ENCODE peak calls at places on chromosomes 7 and 10, in five cellular contexts. B, X, L, Y and K are unnamed samples.

GRCh38 chr7:82164813-82165212 is 278.8 kb downstream of the CACNA2D1 start:
- DNase-seq in B (no peak), X (peak; percentile 40), L (no peak), Y (peak; percentile 35), K (no peak)

GRCh38 chr10:34936061-34936460 is 121.0 kb upstream of the PARD3 start:
- DNase-seq in B (no peak), X (no peak), L (no peak), Y (no peak), K (no peak)

GRCh38 chr7:74194686-74195085 is 15.1 kb upstream of the LAT2 start:
- DNase-seq in B (no peak), X (no peak), L (no peak), Y (no peak), K (no peak)

GRCh38 chr10:61284222-61284890 is 168.8 kb downstream of the TMEM26 start:
- DNase-seq in B (no peak), X (peak; percentile 52), L (peak; percentile 15), Y (no peak), K (peak; percentile 16)

GRCh38 chr7:15709978-15710377 is 23.5 kb upstream of the MEOX2 start:
- DNase-seq in B (no peak), X (no peak), L (no peak), Y (no peak), K (no peak)

GRCh38 chr7:81112731-81113130 is 193.9 kb upstream of the SEMA3C start:
- DNase-seq in B (no peak), X (no peak), L (no peak), Y (no peak), K (no peak)

GRCh38 chr10:115829501-115830215 is 443.3 kb downstream of the GFRA1 start:
- DNase-seq in B (no peak), X (no peak), L (no peak), Y (no peak), K (no peak)

GRCh38 chr10:73931767-73932624 is 21.1 kb downstream of the PLAU start:
- DNase-seq in B (no peak), X (no peak), L (no peak), Y (no peak), K (peak; percentile 94)

GRCh38 chr7:81484266-81484665 is 285.6 kb downstream of the HGF start:
- DNase-seq in B (no peak), X (no peak), L (peak; percentile 30), Y (peak; percentile 63), K (no peak)

GRCh38 chr10:34739915-34740314 is 75.2 kb downstream of the PARD3 start:
- DNase-seq in B (peak; percentile 54), X (peak; percentile 83), L (peak; percentile 71), Y (peak; percentile 55), K (peak; percentile 60)

GRCh38 chr7:91634485-91635177 is 245.9 kb downstream of the MTERF1 start:
- DNase-seq in B (no peak), X (no peak), L (no peak), Y (no peak), K (no peak)

GRCh38 chr10:59362991-59363390 is 642 bp upstream of the FAM13C start:
- DNase-seq in B (peak; percentile 55), X (no peak), L (peak; percentile 62), Y (peak; percentile 57), K (peak; percentile 49)

GRCh38 chr7:85765698-85766298 is 578.9 kb upstream of the SEMA3D start:
- DNase-seq in B (peak; percentile 48), X (no peak), L (peak; percentile 16), Y (no peak), K (no peak)

GRCh38 chr10:58544135-58544534 is 31.5 kb downstream of the BICC1 start:
- DNase-seq in B (no peak), X (no peak), L (no peak), Y (no peak), K (no peak)

GRCh38 chr7:30899630-30900029 is 12.0 kb upstream of the AQP1 start:
- DNase-seq in B (no peak), X (no peak), L (no peak), Y (no peak), K (no peak)

GRCh38 chr7:142927085-142927745 is 6.3 kb downstream of the TRPV5 start:
- DNase-seq in B (no peak), X (no peak), L (no peak), Y (no peak), K (no peak)

GRCh38 chr7:103766630-103767029 is 222.8 kb downstream of the RELN start:
- DNase-seq in B (no peak), X (no peak), L (no peak), Y (no peak), K (no peak)

GRCh38 chr10:91162495-91163268 is 57.8 kb upstream of the PCGF5 start:
- DNase-seq in B (peak; percentile 86), X (no peak), L (peak; percentile 74), Y (peak; percentile 86), K (peak; percentile 42)

GRCh38 chr10:119502214-119502613 is 40.3 kb downstream of the RGS10 start:
- DNase-seq in B (no peak), X (no peak), L (peak; percentile 24), Y (no peak), K (no peak)

GRCh38 chr10:86747796-86748581 is 8.4 kb upstream of the BMPR1A start:
- DNase-seq in B (no peak), X (no peak), L (no peak), Y (no peak), K (no peak)

GRCh38 chr10:74888947-74889661 is 62.7 kb downstream of the KAT6B start:
- DNase-seq in B (no peak), X (no peak), L (no peak), Y (no peak), K (peak; percentile 26)

GRCh38 chr10:70376436-70377378 is 5.7 kb downstream of the LRRC20 start:
- DNase-seq in B (no peak), X (no peak), L (no peak), Y (no peak), K (no peak)

GRCh38 chr7:16989883-16990413 is 108.2 kb upstream of the AGR3 start:
- DNase-seq in B (peak; percentile 47), X (peak; percentile 42), L (no peak), Y (peak; percentile 47), K (peak; percentile 95)

GRCh38 chr7:81244213-81244612 is 325.4 kb upstream of the SEMA3C start:
- DNase-seq in B (no peak), X (peak; percentile 12), L (no peak), Y (no peak), K (no peak)

GRCh38 chr7:158973440-158973839 is 117.1 kb downstream of the DYNC2I1 start:
- DNase-seq in B (peak; percentile 52), X (no peak), L (peak; percentile 46), Y (no peak), K (peak; percentile 60)

DNA sequence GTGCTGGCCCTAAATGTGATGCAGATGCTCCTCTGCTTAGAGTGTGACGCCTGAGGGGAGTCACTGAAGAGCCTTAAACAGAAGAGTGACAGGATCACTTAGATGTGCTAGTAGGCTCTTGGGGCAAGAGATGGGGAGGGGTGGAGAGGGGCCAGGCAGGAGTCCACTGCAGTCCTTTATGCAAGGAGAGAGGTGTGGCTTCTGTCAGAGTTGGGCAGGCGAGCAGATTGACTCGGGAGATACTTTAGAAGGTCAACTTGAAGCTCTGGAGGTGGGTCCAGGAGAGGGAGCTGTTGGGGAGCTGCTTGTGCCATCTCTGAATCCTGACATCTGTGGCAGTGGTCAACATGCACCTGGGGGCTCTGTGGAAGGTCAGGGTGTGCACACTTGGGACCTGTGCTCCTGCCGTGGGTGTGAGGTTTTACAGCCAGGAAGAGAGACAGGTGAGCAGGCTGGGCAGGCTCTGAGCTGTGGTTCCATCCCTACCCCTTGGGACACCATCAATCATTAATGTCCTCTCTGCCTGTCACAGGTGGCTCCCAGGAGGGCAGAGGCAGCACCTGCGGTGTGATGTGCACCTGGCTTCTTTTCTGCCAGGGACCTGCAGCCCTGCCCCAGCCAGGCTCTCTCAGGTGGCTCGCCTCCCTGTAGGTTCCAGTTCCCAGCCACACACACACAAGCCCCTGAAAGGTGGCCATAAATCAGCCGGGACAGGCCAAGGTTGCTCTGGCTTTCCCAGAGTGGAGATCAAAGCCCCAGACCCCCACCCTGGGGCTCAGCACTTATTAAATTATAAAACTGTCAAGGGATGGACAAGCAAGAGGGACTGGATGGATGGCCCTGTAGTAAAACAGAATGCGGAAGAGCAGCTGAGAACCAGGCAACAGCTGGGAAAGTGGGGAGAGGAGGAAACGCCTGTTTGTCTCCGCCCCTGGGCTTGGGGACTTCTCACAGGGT is 14.0 kb downstream of the NEURL1 start:
- DNase-seq in B (no peak), X (no peak), L (peak; percentile 74), Y (no peak), K (no peak)
- TF ChIP-seq CTCF in B (no peak), X (no peak), L (no peak), Y (no peak), K (no peak)

DNA sequence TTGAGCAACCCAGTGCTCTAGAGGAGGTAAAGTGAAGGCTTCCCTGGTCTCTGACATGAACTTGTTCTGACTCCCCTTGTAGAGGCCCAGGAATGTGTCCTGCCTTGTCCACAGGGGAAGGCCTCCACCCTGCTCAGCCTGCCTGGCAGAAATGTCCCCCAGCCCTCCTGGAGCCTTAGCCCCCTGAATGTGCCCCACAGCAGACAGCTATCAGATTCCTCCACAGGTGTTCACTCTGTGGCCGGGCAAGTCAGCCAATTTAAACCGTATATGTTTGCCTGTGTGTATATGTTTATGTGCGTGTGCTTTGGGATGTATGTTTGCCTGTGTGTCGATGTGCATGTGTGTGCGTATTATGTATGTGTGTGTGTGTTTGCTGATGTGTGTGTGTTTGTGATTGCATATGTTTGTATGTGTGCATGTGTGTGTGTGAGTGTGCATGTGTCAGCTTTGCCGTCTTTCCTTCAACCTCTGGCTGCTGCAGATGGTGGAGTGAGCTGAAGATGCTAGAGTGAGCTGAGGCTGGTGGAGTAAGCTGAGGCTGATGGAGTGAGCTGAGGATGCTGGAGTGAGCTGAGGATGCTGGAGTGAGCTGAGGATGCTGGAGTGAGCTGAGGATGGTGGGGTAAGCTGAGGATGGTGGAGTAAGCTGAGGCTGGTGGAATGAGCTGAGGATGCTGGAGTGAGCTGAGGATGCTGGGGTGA is 68.9 kb upstream of the ANTXRL start:
- DNase-seq in B (no peak), X (no peak), L (no peak), Y (no peak), K (no peak)
- TF ChIP-seq CTCF in B (no peak), X (no peak), L (no peak), Y (no peak), K (no peak)

DNA sequence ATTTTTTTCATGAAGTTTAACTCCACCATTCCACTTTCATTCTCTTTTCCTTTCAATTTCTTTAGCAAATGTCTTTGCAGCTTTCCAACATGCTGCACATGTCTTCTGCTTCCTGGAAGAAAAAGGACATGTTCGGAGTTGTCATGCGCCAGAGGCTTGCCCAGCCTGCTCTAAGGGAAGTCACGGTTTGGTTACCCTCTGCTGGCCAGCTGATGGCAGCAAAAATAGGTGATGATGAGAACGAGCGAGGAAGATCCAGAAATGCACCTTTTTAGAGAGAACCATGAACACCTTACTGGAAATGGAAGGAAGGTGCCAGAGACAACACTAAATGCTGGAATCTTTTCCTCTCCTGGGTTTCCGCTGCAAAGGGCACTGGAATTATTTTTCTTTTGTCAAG is 4.9 kb upstream of the ZSCAN21 start:
- DNase-seq in B (no peak), X (no peak), L (no peak), Y (no peak), K (no peak)
- TF ChIP-seq CTCF in B (peak; percentile 33), X (no peak), L (no peak), Y (no peak), K (no peak)

DNA sequence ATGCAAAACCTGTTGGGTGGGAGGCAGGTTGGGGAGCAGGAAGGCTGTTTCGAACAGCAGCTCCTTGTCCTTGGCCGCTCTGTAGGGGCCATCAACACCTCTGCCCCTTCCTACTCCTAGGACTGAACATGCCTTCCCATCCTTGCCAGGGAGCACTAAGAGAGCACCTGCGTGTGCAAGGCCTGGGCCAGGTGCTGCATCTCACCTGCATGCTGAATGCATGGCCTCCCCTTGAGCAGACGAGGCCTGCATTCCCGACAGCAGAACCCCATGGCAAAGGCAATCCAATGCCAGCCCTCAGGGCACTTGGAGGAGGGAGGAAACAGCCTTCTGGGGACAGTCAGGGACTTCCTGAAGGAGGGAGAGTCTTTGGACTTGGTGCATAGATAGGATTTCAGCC is 11.0 kb downstream of the VSIR start:
- DNase-seq in B (no peak), X (no peak), L (no peak), Y (no peak), K (no peak)
- TF ChIP-seq CTCF in B (no peak), X (no peak), L (no peak), Y (no peak), K (no peak)